ENCODE peak calls at places on chromosomes 1 and 21, in seven cellular contexts. One of them, this sample, is unnamed.

GRCh38 chr1:218969021-218969420 is 204.7 kb upstream of the LYPLAL1 start:
- DNase-seq in dorsolateral prefrontal cortex: no peak
- DNase-seq in fibroblast of mammary gland: peak
- DNase-seq in esophagus squamous epithelium: no peak
- DNase-seq in IMR-90: no peak
- DNase-seq in BJ: peak
- DNase-seq in fibroblast of pulmonary artery: no peak
- DNase-seq in this sample: no peak

GRCh38 chr1:246647513-246647912 is 76.7 kb upstream of the SCCPDH start:
- DNase-seq in BJ: no peak
- DNase-seq in fibroblast of mammary gland: peak
- DNase-seq in esophagus squamous epithelium: no peak
- DNase-seq in IMR-90: peak
- DNase-seq in dorsolateral prefrontal cortex: no peak
- DNase-seq in fibroblast of pulmonary artery: peak
- DNase-seq in this sample: no peak

GRCh38 chr1:27133990-27134389 is 20.9 kb downstream of the SLC9A1 start:
- DNase-seq in BJ: no peak
- DNase-seq in dorsolateral prefrontal cortex: no peak
- DNase-seq in fibroblast of pulmonary artery: no peak
- DNase-seq in esophagus squamous epithelium: no peak
- DNase-seq in fibroblast of mammary gland: no peak
- DNase-seq in IMR-90: no peak
- DNase-seq in this sample: peak

GRCh38 chr1:204018460-204018859 is 54.5 kb upstream of the SOX13 start:
- DNase-seq in IMR-90: no peak
- DNase-seq in BJ: no peak
- DNase-seq in dorsolateral prefrontal cortex: no peak
- DNase-seq in esophagus squamous epithelium: no peak
- DNase-seq in fibroblast of pulmonary artery: no peak
- DNase-seq in fibroblast of mammary gland: no peak
- DNase-seq in this sample: no peak

GRCh38 chr1:33111965-33112364 is 31.0 kb downstream of the AZIN2 start:
- DNase-seq in fibroblast of pulmonary artery: peak
- DNase-seq in dorsolateral prefrontal cortex: no peak
- DNase-seq in esophagus squamous epithelium: no peak
- DNase-seq in IMR-90: peak
- DNase-seq in BJ: no peak
- DNase-seq in fibroblast of mammary gland: peak
- DNase-seq in this sample: no peak

GRCh38 chr21:33543505-33544129 is 779 bp downstream of the SON start:
- DNase-seq in BJ: no peak
- DNase-seq in fibroblast of pulmonary artery: no peak
- DNase-seq in fibroblast of mammary gland: peak
- DNase-seq in esophagus squamous epithelium: no peak
- DNase-seq in IMR-90: no peak
- DNase-seq in dorsolateral prefrontal cortex: no peak
- DNase-seq in this sample: peak

GRCh38 chr1:10821388-10821787 is 24.9 kb upstream of the CASZ1 start:
- DNase-seq in fibroblast of mammary gland: no peak
- DNase-seq in fibroblast of pulmonary artery: no peak
- DNase-seq in esophagus squamous epithelium: no peak
- DNase-seq in BJ: no peak
- DNase-seq in IMR-90: no peak
- DNase-seq in dorsolateral prefrontal cortex: no peak
- DNase-seq in this sample: no peak

GRCh38 chr1:170680428-170680827 is 16.5 kb downstream of the PRRX1 start:
- DNase-seq in BJ: no peak
- DNase-seq in fibroblast of mammary gland: peak
- DNase-seq in dorsolateral prefrontal cortex: no peak
- DNase-seq in fibroblast of pulmonary artery: peak
- DNase-seq in esophagus squamous epithelium: no peak
- DNase-seq in IMR-90: peak
- DNase-seq in this sample: no peak

GRCh38 chr1:41955461-41956159 is 36.9 kb upstream of the HIVEP3 start:
- DNase-seq in dorsolateral prefrontal cortex: no peak
- DNase-seq in fibroblast of mammary gland: peak
- DNase-seq in fibroblast of pulmonary artery: peak
- DNase-seq in esophagus squamous epithelium: no peak
- DNase-seq in BJ: peak
- DNase-seq in IMR-90: peak
- DNase-seq in this sample: no peak

GRCh38 chr1:37477198-37477931 is 3.0 kb downstream of the ZC3H12A start:
- DNase-seq in dorsolateral prefrontal cortex: no peak
- DNase-seq in esophagus squamous epithelium: no peak
- DNase-seq in fibroblast of pulmonary artery: peak
- DNase-seq in BJ: no peak
- DNase-seq in IMR-90: peak
- DNase-seq in fibroblast of mammary gland: peak
- DNase-seq in this sample: peak

GRCh38 chr1:234605983-234606730 is 3.8 kb downstream of the IRF2BP2 start:
- DNase-seq in BJ: no peak
- DNase-seq in IMR-90: peak
- DNase-seq in esophagus squamous epithelium: no peak
- DNase-seq in fibroblast of mammary gland: peak
- DNase-seq in fibroblast of pulmonary artery: peak
- DNase-seq in dorsolateral prefrontal cortex: no peak
- DNase-seq in this sample: no peak

GRCh38 chr1:234608026-234608719 is 1.8 kb downstream of the IRF2BP2 start:
- DNase-seq in esophagus squamous epithelium: peak
- DNase-seq in BJ: peak
- DNase-seq in IMR-90: peak
- DNase-seq in dorsolateral prefrontal cortex: peak
- DNase-seq in fibroblast of mammary gland: peak
- DNase-seq in fibroblast of pulmonary artery: peak
- DNase-seq in this sample: peak

GRCh38 chr1:234606731-234607090 is 3.3 kb downstream of the IRF2BP2 start:
- DNase-seq in BJ: no peak
- DNase-seq in dorsolateral prefrontal cortex: no peak
- DNase-seq in IMR-90: no peak
- DNase-seq in esophagus squamous epithelium: no peak
- DNase-seq in fibroblast of pulmonary artery: no peak
- DNase-seq in fibroblast of mammary gland: no peak
- DNase-seq in this sample: no peak

GRCh38 chr1:234608720-234609527 is 1.1 kb downstream of the IRF2BP2 start:
- DNase-seq in dorsolateral prefrontal cortex: peak
- DNase-seq in IMR-90: no peak
- DNase-seq in fibroblast of mammary gland: peak
- DNase-seq in BJ: no peak
- DNase-seq in fibroblast of pulmonary artery: peak
- DNase-seq in esophagus squamous epithelium: no peak
- DNase-seq in this sample: peak

GRCh38 chr1:234607091-234608025 is 2.6 kb downstream of the IRF2BP2 start:
- DNase-seq in esophagus squamous epithelium: no peak
- DNase-seq in BJ: no peak
- DNase-seq in dorsolateral prefrontal cortex: no peak
- DNase-seq in IMR-90: no peak
- DNase-seq in fibroblast of pulmonary artery: peak
- DNase-seq in fibroblast of mammary gland: peak
- DNase-seq in this sample: peak
- TF ChIP-seq CTCF in esophagus squamous epithelium: no peak
- TF ChIP-seq CTCF in BJ: peak
- TF ChIP-seq CTCF in dorsolateral prefrontal cortex: peak
- TF ChIP-seq CTCF in IMR-90: peak
- TF ChIP-seq CTCF in fibroblast of pulmonary artery: peak
- TF ChIP-seq CTCF in fibroblast of mammary gland: no peak
- TF ChIP-seq CTCF in this sample: no peak

GRCh38 chr1:229457436-229457835 is 23.5 kb upstream of the ACTA1 start:
- DNase-seq in dorsolateral prefrontal cortex: no peak
- DNase-seq in esophagus squamous epithelium: no peak
- DNase-seq in fibroblast of mammary gland: no peak
- DNase-seq in IMR-90: no peak
- DNase-seq in BJ: no peak
- DNase-seq in fibroblast of pulmonary artery: no peak
- DNase-seq in this sample: no peak

GRCh38 chr1:229456016-229456415 is 22.1 kb upstream of the ACTA1 start:
- DNase-seq in dorsolateral prefrontal cortex: no peak
- DNase-seq in fibroblast of mammary gland: peak
- DNase-seq in IMR-90: no peak
- DNase-seq in fibroblast of pulmonary artery: no peak
- DNase-seq in BJ: no peak
- DNase-seq in esophagus squamous epithelium: no peak
- DNase-seq in this sample: no peak

GRCh38 chr1:229454056-229454455 is 20.2 kb upstream of the ACTA1 start:
- DNase-seq in dorsolateral prefrontal cortex: no peak
- DNase-seq in fibroblast of mammary gland: no peak
- DNase-seq in fibroblast of pulmonary artery: no peak
- DNase-seq in IMR-90: no peak
- DNase-seq in BJ: no peak
- DNase-seq in esophagus squamous epithelium: no peak
- DNase-seq in this sample: no peak

GRCh38 chr1:229448845-229449244 is 15.0 kb upstream of the ACTA1 start:
- DNase-seq in BJ: no peak
- DNase-seq in esophagus squamous epithelium: no peak
- DNase-seq in fibroblast of pulmonary artery: no peak
- DNase-seq in fibroblast of mammary gland: no peak
- DNase-seq in IMR-90: no peak
- DNase-seq in dorsolateral prefrontal cortex: no peak
- DNase-seq in this sample: no peak

GRCh38 chr1:229452956-229453801 is 19.3 kb upstream of the ACTA1 start:
- DNase-seq in IMR-90: peak
- DNase-seq in dorsolateral prefrontal cortex: no peak
- DNase-seq in fibroblast of mammary gland: peak
- DNase-seq in esophagus squamous epithelium: no peak
- DNase-seq in BJ: no peak
- DNase-seq in fibroblast of pulmonary artery: peak
- DNase-seq in this sample: no peak
- TF ChIP-seq CTCF in IMR-90: peak
- TF ChIP-seq CTCF in dorsolateral prefrontal cortex: peak
- TF ChIP-seq CTCF in fibroblast of mammary gland: peak
- TF ChIP-seq CTCF in esophagus squamous epithelium: peak
- TF ChIP-seq CTCF in BJ: peak
- TF ChIP-seq CTCF in fibroblast of pulmonary artery: peak
- TF ChIP-seq CTCF in this sample: peak

GRCh38 chr21:26832513-26832912 is 12.7 kb downstream of the ADAMTS1 start:
- DNase-seq in fibroblast of mammary gland: no peak
- DNase-seq in dorsolateral prefrontal cortex: no peak
- DNase-seq in fibroblast of pulmonary artery: no peak
- DNase-seq in esophagus squamous epithelium: no peak
- DNase-seq in IMR-90: no peak
- DNase-seq in BJ: no peak
- DNase-seq in this sample: no peak
- TF ChIP-seq CTCF in fibroblast of mammary gland: no peak
- TF ChIP-seq CTCF in dorsolateral prefrontal cortex: no peak
- TF ChIP-seq CTCF in fibroblast of pulmonary artery: no peak
- TF ChIP-seq CTCF in esophagus squamous epithelium: no peak
- TF ChIP-seq CTCF in IMR-90: no peak
- TF ChIP-seq CTCF in BJ: no peak
- TF ChIP-seq CTCF in this sample: no peak

GRCh38 chr1:3119748-3120524 is 50.9 kb downstream of the PRDM16 start:
- DNase-seq in fibroblast of pulmonary artery: no peak
- DNase-seq in dorsolateral prefrontal cortex: no peak
- DNase-seq in fibroblast of mammary gland: no peak
- DNase-seq in BJ: no peak
- DNase-seq in esophagus squamous epithelium: no peak
- DNase-seq in IMR-90: no peak
- DNase-seq in this sample: no peak
- TF ChIP-seq CTCF in fibroblast of pulmonary artery: no peak
- TF ChIP-seq CTCF in dorsolateral prefrontal cortex: no peak
- TF ChIP-seq CTCF in fibroblast of mammary gland: no peak
- TF ChIP-seq CTCF in BJ: no peak
- TF ChIP-seq CTCF in esophagus squamous epithelium: no peak
- TF ChIP-seq CTCF in IMR-90: no peak
- TF ChIP-seq CTCF in this sample: no peak